ENCODE peak calls at places on chromosomes 5 and 9, in ten cellular contexts. H is SW480; L is C1 segment of cervical spinal cord; C is ACHN; U is T-helper 2 cell; M is GM12865; I is amygdala; J is stimulated activated CD4-positive, alpha-beta T cell treated with anti-CD3 and anti-CD28 coated beads, Interleukin-1b, Interleukin-23, amount 100 ng/mL, for 48 hours; Y is NCI-H1436 treated with DMSO at 0.1 percent for 48 hours; R is GM23248. X is an unnamed sample.

GRCh38 chr5:68405026-68405684 is 189.6 kb downstream of the PIK3R1 start:
- DNase-seq in M (no peak), C (peak; percentile 20), Y (no peak), H (no peak), R (peak; percentile 25), L (no peak), J (no peak), U (no peak), I (no peak), X (peak; percentile 41)

GRCh38 chr5:73826761-73827450 is 200.9 kb downstream of the ARHGEF28 start:
- DNase-seq in U (no peak), L (no peak), M (no peak), Y (no peak), R (peak; percentile 89), J (no peak), I (no peak), C (no peak), H (peak; percentile 2), X (no peak)

GRCh38 chr5:132100672-132101261 is 27.2 kb downstream of the CSF2 start:
- DNase-seq in C (no peak), U (no peak), L (no peak), M (peak; percentile 82), I (no peak), Y (no peak), H (peak; percentile 44), J (peak; percentile 74), R (no peak), X (peak; percentile 19)

GRCh38 chr5:3896098-3896497 is 300.5 kb downstream of the IRX1 start:
- DNase-seq in U (no peak), C (no peak), Y (no peak), L (no peak), I (no peak), J (no peak), M (no peak), R (no peak), H (no peak), X (no peak)

GRCh38 chr9:134537891-134538520 is 103.6 kb upstream of the COL5A1 start:
- DNase-seq in J (no peak), R (peak; percentile 71), I (no peak), Y (no peak), U (no peak), H (no peak), M (no peak), L (no peak), C (no peak), X (no peak)

GRCh38 chr9:123825337-123825736 is 104.6 kb downstream of the DENND1A start:
- DNase-seq in C (peak; percentile 14), L (no peak), I (no peak), H (no peak), U (no peak), J (no peak), R (peak; percentile 13), Y (no peak), M (no peak), X (no peak)

GRCh38 chr9:121566401-121567141 is 66.9 kb upstream of the GGTA1 start:
- DNase-seq in J (no peak), I (no peak), R (peak; percentile 91), L (peak; percentile 49), U (no peak), Y (no peak), C (no peak), M (no peak), H (no peak), X (no peak)

GRCh38 chr9:134224827-134225154 is 60.4 kb upstream of the RNU6ATAC start:
- DNase-seq in Y (no peak), H (no peak), R (no peak), I (no peak), L (no peak), M (no peak), U (no peak), C (no peak), J (no peak), X (no peak)

GRCh38 chr5:123720339-123720738 is 208.4 kb downstream of the CSNK1G3 start:
- DNase-seq in C (no peak), M (no peak), H (no peak), Y (no peak), U (no peak), I (no peak), J (no peak), R (no peak), L (no peak), X (no peak)

GRCh38 chr5:120419110-120419509 is 45.0 kb upstream of the PRR16 start:
- DNase-seq in U (no peak), J (no peak), Y (no peak), C (no peak), H (no peak), L (no peak), M (no peak), I (no peak), R (no peak), X (no peak)

GRCh38 chr5:74231697-74232096 is 408.8 kb downstream of the ENC1 start:
- DNase-seq in C (no peak), R (peak; percentile 64), M (peak; percentile 14), I (no peak), H (no peak), J (no peak), Y (no peak), L (no peak), U (no peak), X (no peak)

GRCh38 chr9:2359821-2360220 is 261.8 kb upstream of the VLDLR start:
- DNase-seq in M (no peak), L (no peak), J (no peak), R (no peak), U (no peak), H (no peak), C (no peak), Y (no peak), I (no peak), X (no peak)

GRCh38 chr5:111002036-111002435 is 69.5 kb upstream of the TSLP start:
- DNase-seq in L (no peak), M (no peak), J (no peak), C (no peak), Y (no peak), I (no peak), H (no peak), R (no peak), U (no peak), X (no peak)

GRCh38 chr9:137550958-137551655 is 572 bp upstream of the MRPL41 start:
- DNase-seq in C (peak; percentile 69), R (peak; percentile 87), J (no peak), H (peak; percentile 81), Y (no peak), I (no peak), U (no peak), M (no peak), L (no peak), X (peak; percentile 66)

GRCh38 chr5:59036274-59036961 is 453.5 kb downstream of the RAB3C start:
- DNase-seq in R (peak; percentile 95), J (peak; percentile 60), Y (no peak), M (no peak), C (peak; percentile 46), U (no peak), L (no peak), H (peak; percentile 91), I (no peak), X (no peak)